ENCODE peak calls at places on chromosomes 12 and 14, in seven cellular contexts. D is fibroblast of mammary gland, M is heart left ventricle, Y is ovary, N is spleen, C is progenitor cell of endocrine pancreas, S is fibroblast of pulmonary artery. R is an unnamed sample.

GRCh38 chr12:46664771-46665287 is 161.0 kb downstream of the SLC38A4 start:
- DNase-seq in N (no peak), M (no peak), Y (no peak), C (no peak), S (peak; percentile 86), D (peak; percentile 96), R (no peak)

GRCh38 chr14:23551266-23552028 is at the start of gene ZFHX2:
- DNase-seq in D (peak; percentile 37), N (peak; percentile 95), C (peak; percentile 93), Y (no peak), S (peak; percentile 31), M (peak; percentile 90), R (peak; percentile 95)

GRCh38 chr12:5102806-5103205 is 59.1 kb downstream of the KCNA5 start:
- DNase-seq in S (no peak), Y (no peak), C (no peak), N (no peak), M (no peak), D (no peak), R (no peak)

GRCh38 chr12:43692064-43692463 is 66.5 kb downstream of the PUS7L start:
- DNase-seq in C (no peak), S (peak; percentile 57), M (no peak), D (peak; percentile 46), N (no peak), Y (no peak), R (no peak)

GRCh38 chr12:77122236-77122635 is 56.9 kb upstream of the E2F7 start:
- DNase-seq in N (no peak), C (no peak), D (peak; percentile 95), S (peak; percentile 94), M (no peak), Y (no peak), R (no peak)

GRCh38 chr14:49892301-49892635 is 614 bp upstream of the ARF6 start:
- DNase-seq in N (no peak), S (peak; percentile 92), D (peak; percentile 90), C (no peak), Y (no peak), M (no peak), R (no peak)

GRCh38 chr14:66101662-66102061 is 384.5 kb upstream of the CCDC196 start:
- DNase-seq in N (no peak), M (no peak), C (no peak), Y (no peak), D (no peak), S (no peak), R (no peak)

GRCh38 chr14:38404100-38404541 is 148.2 kb upstream of the CLEC14A start:
- DNase-seq in Y (no peak), M (no peak), C (no peak), D (peak; percentile 85), S (peak; percentile 81), N (no peak), R (no peak)

GRCh38 chr14:93944348-93945069 is 17.4 kb downstream of the FAM181A start:
- DNase-seq in N (peak; percentile 56), S (no peak), M (peak; percentile 51), Y (no peak), D (no peak), C (no peak), R (no peak)

GRCh38 chr14:24887623-24888304 is 162.2 kb downstream of the STXBP6 start:
- DNase-seq in M (no peak), C (no peak), Y (no peak), N (no peak), S (no peak), D (no peak), R (no peak)

GRCh38 chr14:97380539-97380941 is 583.4 kb downstream of the VRK1 start:
- DNase-seq in Y (no peak), N (no peak), D (no peak), S (no peak), C (no peak), M (no peak), R (no peak)

GRCh38 chr12:90514325-90514724 is 440.7 kb downstream of the CCER1 start:
- DNase-seq in D (peak; percentile 62), C (no peak), Y (no peak), N (no peak), M (no peak), S (peak; percentile 21), R (no peak)

GRCh38 chr14:68257969-68258368 is 438.4 kb downstream of the RAD51B start:
- DNase-seq in N (no peak), S (no peak), D (no peak), Y (no peak), C (no peak), M (no peak), R (no peak)

GRCh38 chr12:63895841-63896240 is 51.3 kb downstream of the SRGAP1 start:
- DNase-seq in N (no peak), Y (no peak), S (no peak), C (no peak), D (no peak), M (no peak), R (no peak)

GRCh38 chr12:106673151-106673550 is 90.3 kb downstream of the RFX4 start:
- DNase-seq in C (no peak), Y (no peak), S (no peak), M (no peak), D (no peak), N (no peak), R (peak; percentile 56)

GRCh38 chr12:114853003-114853529 is 169.1 kb upstream of the TBX3 start:
- DNase-seq in S (no peak), Y (no peak), C (no peak), D (peak; percentile 32), N (no peak), M (no peak), R (no peak)

GRCh38 chr12:25014961-25015360 is 66.1 kb upstream of the BCAT1 start:
- DNase-seq in Y (no peak), C (no peak), M (no peak), S (no peak), D (peak; percentile 39), N (no peak), R (no peak)

GRCh38 chr14:44895716-44896115 is 66.0 kb downstream of the KLHL28 start:
- DNase-seq in N (no peak), C (no peak), Y (no peak), D (peak; percentile 80), M (no peak), S (peak; percentile 52), R (no peak)

GRCh38 chr14:100906420-100906819 is 2.9 kb upstream of the RTL1 start:
- DNase-seq in D (no peak), M (no peak), N (no peak), C (no peak), S (no peak), Y (no peak), R (peak; percentile 51)

GRCh38 chr14:102389261-102389660 is 26.5 kb downstream of the TECPR2 start:
- DNase-seq in Y (no peak), C (no peak), N (no peak), D (no peak), M (no peak), S (no peak), R (no peak)

GRCh38 chr12:90399317-90399716 is 555.7 kb downstream of the CCER1 start:
- DNase-seq in C (no peak), N (no peak), D (peak; percentile 36), Y (no peak), S (no peak), M (no peak), R (no peak)

GRCh38 chr12:51070004-51070403 is 13.4 kb downstream of the CSRNP2 start:
- DNase-seq in N (no peak), M (no peak), S (peak; percentile 50), Y (no peak), C (no peak), D (peak; percentile 78), R (no peak)

GRCh38 chr14:91891721-91892220 is 24.4 kb upstream of the TC2N start:
- DNase-seq in D (peak; percentile 53), N (no peak), S (peak; percentile 64), Y (no peak), M (no peak), C (no peak), R (no peak)

GRCh38 chr12:123983822-123984485 is 10.9 kb downstream of the ZNF664 start:
- DNase-seq in Y (peak; percentile 21), M (no peak), N (no peak), S (peak; percentile 85), C (no peak), D (peak; percentile 79), R (no peak)

GRCh38 chr14:93207468-93208308 is 632 bp downstream of the UBR7 start:
- DNase-seq in C (peak; percentile 49), Y (no peak), N (no peak), D (peak; percentile 69), S (peak; percentile 53), M (peak; percentile 84), R (peak; percentile 66)

GRCh38 chr12:116291218-116291617 is 13.7 kb upstream of the MED13L start:
- DNase-seq in Y (no peak), D (no peak), N (no peak), M (no peak), S (no peak), C (no peak), R (no peak)

GRCh38 chr12:106871477-106871876 is 84.2 kb upstream of the TMEM263 start:
- DNase-seq in Y (no peak), N (no peak), S (peak; percentile 27), M (no peak), D (peak; percentile 64), C (no peak), R (no peak)

GRCh38 chr14:35337074-35337556 is 44.9 kb downstream of the PSMA6 start:
- DNase-seq in Y (no peak), S (no peak), D (no peak), M (no peak), N (no peak), C (no peak), R (no peak)

GRCh38 chr14:86838363-86838762 is 1154.6 kb downstream of the GALC start:
- DNase-seq in Y (no peak), S (no peak), D (peak; percentile 8), M (no peak), N (no peak), C (no peak), R (no peak)

GRCh38 chr12:132364348-132364902 is 35.0 kb upstream of the GALNT9 start:
- DNase-seq in M (no peak), Y (no peak), C (no peak), D (no peak), N (peak; percentile 45), S (no peak), R (peak; percentile 2)
- TF ChIP-seq CTCF in M (no peak), Y (no peak), C (no peak), D (no peak), N (no peak), S (no peak), R (no peak)

GRCh38 chr12:94783343-94783742 is 133.0 kb upstream of the TMCC3 start:
- DNase-seq in M (no peak), D (no peak), S (no peak), Y (no peak), C (no peak), N (no peak), R (no peak)
- TF ChIP-seq CTCF in M (no peak), D (no peak), S (no peak), Y (no peak), C (no peak), N (no peak), R (no peak)

DNA sequence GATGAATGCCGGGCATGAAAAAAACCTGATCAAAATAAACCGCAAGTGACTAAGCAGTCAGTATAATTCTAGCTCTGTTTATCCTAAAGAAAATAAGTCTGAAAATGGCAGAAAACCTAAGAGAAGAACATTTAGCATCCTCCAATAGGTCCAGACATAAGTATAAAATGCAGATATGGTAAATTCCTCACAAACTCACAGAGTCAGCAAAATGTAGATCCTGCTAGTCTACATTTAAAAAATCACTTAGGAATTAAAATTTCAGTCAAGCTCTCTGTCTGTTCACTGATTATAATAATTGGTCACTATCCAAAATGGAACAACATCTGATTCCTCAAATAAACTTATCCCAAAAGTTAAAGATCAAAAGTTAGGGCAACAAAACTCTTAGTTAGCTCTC is 95.1 kb downstream of the DIO2 start:
- DNase-seq in D (no peak), Y (no peak), C (no peak), N (no peak), S (no peak), M (no peak), R (no peak)
- TF ChIP-seq CTCF in D (no peak), Y (no peak), C (no peak), N (no peak), S (no peak), M (no peak), R (no peak)

GRCh38 chr12:95820096-95820703 is 29.6 kb upstream of the NTN4 start:
- DNase-seq in C (no peak), D (peak; percentile 66), Y (no peak), M (no peak), N (no peak), S (peak; percentile 69), R (peak; percentile 24)
- TF ChIP-seq CTCF in C (peak; percentile 62), D (peak; percentile 67), Y (no peak), M (peak; percentile 61), N (peak; percentile 8), S (peak; percentile 66), R (peak; percentile 36)

R was measured in glutamatergic neuron.